ENCODE peak calls at places on chromosome 9, in six cellular contexts. S, G, D, U, W and O are unnamed samples.

GRCh38 chr9:117092582-117092981 is 322.3 kb downstream of the ASTN2 start:
- DNase-seq in S (no peak), G (no peak), D (no peak), U (no peak), W (no peak), O (no peak)

GRCh38 chr9:6564868-6565267 is 80.7 kb downstream of the GLDC start:
- DNase-seq in S (peak; percentile 82), G (no peak), D (no peak), U (no peak), W (no peak), O (no peak)

GRCh38 chr9:24245988-24246387 is 299.7 kb downstream of the IZUMO3 start:
- DNase-seq in S (no peak), G (no peak), D (no peak), U (no peak), W (no peak), O (no peak)

GRCh38 chr9:137411670-137412380 is 11.1 kb downstream of the EXD3 start:
- DNase-seq in S (peak; percentile 93), G (no peak), D (no peak), U (peak; percentile 82), W (peak; percentile 88), O (peak; percentile 57)

GRCh38 chr9:91992636-91993035 is 42.6 kb upstream of the ROR2 start:
- DNase-seq in S (no peak), G (no peak), D (no peak), U (no peak), W (no peak), O (no peak)

GRCh38 chr9:81416476-81417298 is 272.7 kb downstream of the TLE1 start:
- DNase-seq in S (no peak), G (no peak), D (no peak), U (no peak), W (no peak), O (no peak)

GRCh38 chr9:92404437-92404836 is at the start of gene OGN:
- DNase-seq in S (no peak), G (no peak), D (no peak), U (no peak), W (no peak), O (peak; percentile 3)

GRCh38 chr9:71937070-71937625 is 25.7 kb downstream of the C9orf85 start:
- DNase-seq in S (no peak), G (no peak), D (no peak), U (no peak), W (no peak), O (no peak)

GRCh38 chr9:100020121-100020780 is 78.5 kb downstream of the ERP44 start:
- DNase-seq in S (no peak), G (no peak), D (no peak), U (no peak), W (no peak), O (no peak)

GRCh38 chr9:73847536-73847935 is 649.6 kb upstream of the RORB start:
- DNase-seq in S (no peak), G (no peak), D (no peak), U (no peak), W (no peak), O (no peak)

GRCh38 chr9:83451308-83451707 is 86.9 kb downstream of the FRMD3 start:
- DNase-seq in S (no peak), G (no peak), D (no peak), U (no peak), W (no peak), O (no peak)

GRCh38 chr9:108167136-108167900 is 677.7 kb upstream of the KLF4 start:
- DNase-seq in S (no peak), G (no peak), D (no peak), U (no peak), W (no peak), O (no peak)

GRCh38 chr9:120931278-120932085 is 4.9 kb upstream of the TRAF1 start:
- DNase-seq in S (no peak), G (no peak), D (peak; percentile 80), U (no peak), W (no peak), O (peak; percentile 90)

GRCh38 chr9:81455417-81455816 is 233.9 kb downstream of the TLE1 start:
- DNase-seq in S (no peak), G (no peak), D (no peak), U (no peak), W (no peak), O (no peak)

GRCh38 chr9:27247756-27248155 is 49.2 kb downstream of the EQTN start:
- DNase-seq in S (no peak), G (no peak), D (no peak), U (no peak), W (no peak), O (no peak)

GRCh38 chr9:89590415-89590814 is 14.4 kb upstream of the GADD45G start:
- DNase-seq in S (no peak), G (no peak), D (no peak), U (no peak), W (no peak), O (no peak)

GRCh38 chr9:121357011-121357410 is 13.0 kb downstream of the STOM start:
- DNase-seq in S (no peak), G (no peak), D (peak; percentile 34), U (no peak), W (no peak), O (no peak)

GRCh38 chr9:75105019-75105540 is 16.8 kb downstream of the OSTF1 start:
- DNase-seq in S (no peak), G (no peak), D (no peak), U (no peak), W (no peak), O (no peak)

GRCh38 chr9:94974154-94974860 is 247.8 kb downstream of the AOPEP start:
- DNase-seq in S (no peak), G (no peak), D (no peak), U (no peak), W (no peak), O (no peak)

GRCh38 chr9:92715488-92716231 is 45.7 kb upstream of the IPPK start:
- DNase-seq in S (peak; percentile 66), G (no peak), D (no peak), U (peak; percentile 48), W (peak; percentile 78), O (no peak)

GRCh38 chr9:86500667-86501435 is 146.6 kb upstream of the TUT7 start:
- DNase-seq in S (no peak), G (no peak), D (no peak), U (no peak), W (no peak), O (no peak)

GRCh38 chr9:101376117-101376866 is 8.5 kb downstream of the BAAT start:
- DNase-seq in S (no peak), G (no peak), D (no peak), U (no peak), W (no peak), O (no peak)

GRCh38 chr9:128551652-128552152 is 685 bp upstream of the SPTAN1 start:
- DNase-seq in S (no peak), G (no peak), D (no peak), U (no peak), W (no peak), O (no peak)

GRCh38 chr9:33042528-33042927 is 17.5 kb downstream of the DNAJA1 start:
- DNase-seq in S (no peak), G (no peak), D (no peak), U (no peak), W (no peak), O (no peak)

GRCh38 chr9:82334286-82334685 is 345.7 kb downstream of the SPATA31D1 start:
- DNase-seq in S (no peak), G (no peak), D (no peak), U (no peak), W (no peak), O (no peak)

GRCh38 chr9:125043631-125044030 is 99.7 kb downstream of the SCAI start:
- DNase-seq in S (no peak), G (no peak), D (no peak), U (no peak), W (no peak), O (no peak)

GRCh38 chr9:34771023-34771422 is 61.1 kb upstream of the CCL21 start:
- DNase-seq in S (no peak), G (no peak), D (no peak), U (no peak), W (no peak), O (no peak)

GRCh38 chr9:16276866-16277265 is 593.6 kb downstream of the BNC2 start:
- DNase-seq in S (no peak), G (no peak), D (no peak), U (no peak), W (no peak), O (no peak)

GRCh38 chr9:17057729-17058128 is 77.1 kb upstream of the CNTLN start:
- DNase-seq in S (no peak), G (no peak), D (no peak), U (no peak), W (no peak), O (no peak)

GRCh38 chr9:78363221-78363620 is 66.3 kb downstream of the PSAT1 start:
- DNase-seq in S (no peak), G (no peak), D (no peak), U (no peak), W (no peak), O (no peak)

GRCh38 chr9:90300901-90301688 is 341.5 kb downstream of the DIRAS2 start:
- DNase-seq in S (no peak), G (no peak), D (no peak), U (peak; percentile 35), W (no peak), O (no peak)

DNA sequence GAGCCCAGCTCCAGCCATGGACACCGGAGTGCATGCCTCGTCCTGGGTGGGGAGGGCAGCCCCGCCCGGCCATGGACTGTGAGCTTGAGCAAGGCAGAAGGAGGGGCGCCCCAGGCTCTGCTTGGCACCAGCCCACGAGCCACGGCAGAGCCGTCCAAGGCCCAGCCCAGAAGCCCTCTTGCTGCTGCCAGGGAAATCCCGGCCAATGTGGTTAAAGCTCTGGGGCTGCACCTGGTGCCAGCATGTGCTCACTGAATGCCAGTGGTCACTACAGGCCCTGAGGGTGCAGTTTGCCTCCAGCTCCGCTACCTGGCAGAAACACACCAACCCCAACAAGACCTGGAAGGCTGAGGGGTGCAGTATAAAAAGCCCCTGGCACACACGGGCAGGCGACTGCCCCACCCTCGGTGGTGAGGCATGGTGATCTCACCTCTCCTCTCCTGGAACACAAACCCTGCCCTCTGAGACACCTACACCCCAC is 11.8 kb downstream of the BRD3 start:
- DNase-seq in S (peak; percentile 89), G (no peak), D (no peak), U (peak; percentile 90), W (peak; percentile 78), O (no peak)
- H3K4me3 ChIP-seq in S (no peak overlapping the region), G (no peak overlapping the region), D (no peak overlapping the region), U (peak overlapping the region; percentile 28), W (no peak overlapping the region), O (no peak overlapping the region)

GRCh38 chr9:36102742-36103495 is 33.6 kb upstream of the GLIPR2 start:
- DNase-seq in S (peak; percentile 94), G (peak; percentile 72), D (peak; percentile 74), U (peak; percentile 76), W (peak; percentile 96), O (peak; percentile 74)
- H3K27ac ChIP-seq in S (no peak overlapping the region), G (no peak overlapping the region), D (no peak overlapping the region), U (no peak overlapping the region), W (no peak overlapping the region), O (no peak overlapping the region)

DNA sequence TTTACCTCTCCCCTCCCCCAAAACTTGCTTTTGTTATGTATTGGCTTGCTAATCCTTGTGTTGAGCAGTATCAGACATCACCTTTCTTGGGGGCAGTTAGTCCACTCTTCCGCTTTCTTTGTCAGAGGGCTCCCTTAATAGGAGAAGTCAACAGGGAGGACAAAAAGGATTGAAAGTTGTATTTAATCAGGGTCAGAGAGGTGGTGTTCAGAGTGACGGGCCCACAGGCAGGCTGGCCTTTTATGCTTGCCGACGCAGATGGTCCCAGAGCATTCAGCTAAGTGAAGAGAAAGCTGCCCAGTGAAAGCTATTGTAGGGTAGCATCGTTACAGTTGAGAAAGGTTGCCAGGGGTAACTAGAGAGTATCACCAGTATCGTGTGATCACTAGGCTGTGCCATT is 131.1 kb downstream of the ZCCHC7 start:
- DNase-seq in S (no peak), G (no peak), D (no peak), U (no peak), W (no peak), O (no peak)
- H3K4me3 ChIP-seq in S (no peak overlapping the region), G (no peak overlapping the region), D (no peak overlapping the region), U (no peak overlapping the region), W (no peak overlapping the region), O (no peak overlapping the region)

GRCh38 chr9:133509179-133510083 is 15.3 kb downstream of the MYMK start:
- DNase-seq in S (no peak), G (no peak), D (no peak), U (peak; percentile 9), W (no peak), O (no peak)
- H3K27ac ChIP-seq in S (no peak overlapping the region), G (peak overlapping the region; percentile 36), D (no peak overlapping the region), U (no peak overlapping the region), W (peak overlapping the region; percentile 58), O (peak overlapping the region; percentile 53)